ENCODE peak calls at places on chromosomes 1 and 21, in five cellular contexts. Y, G, K, N and X are unnamed samples.

GRCh38 chr1:204619721-204620120 is 65.8 kb downstream of the LRRN2 start:
- DNase-seq in K (no peak), N (no peak), Y (no peak), G (no peak), X (no peak)

GRCh38 chr1:150808134-150808533 is at the start of gene CTSK:
- DNase-seq in G (no peak), K (no peak), N (peak; percentile 22), Y (no peak), X (no peak)

GRCh38 chr1:153985984-153986761 is at the start of gene RAB13:
- DNase-seq in K (peak; percentile 38), N (peak; percentile 85), G (no peak), Y (peak; percentile 67), X (peak; percentile 57)

GRCh38 chr1:30380625-30380984 is 342.8 kb downstream of the MATN1 start:
- DNase-seq in N (no peak), Y (no peak), G (no peak), K (no peak), X (no peak)

GRCh38 chr1:16143566-16144324 is 12.1 kb downstream of the EPHA2 start:
- DNase-seq in N (peak; percentile 62), Y (no peak), K (no peak), G (no peak), X (no peak)

GRCh38 chr1:89990976-89991831 is 3.7 kb upstream of the ZNF326 start:
- DNase-seq in N (no peak), Y (no peak), K (no peak), G (no peak), X (no peak)

GRCh38 chr1:6162773-6163172 is 17.3 kb downstream of the CHD5 start:
- DNase-seq in G (no peak), K (no peak), N (no peak), Y (no peak), X (no peak)

GRCh38 chr1:206954616-206955342 is 8.5 kb upstream of the PIGR start:
- DNase-seq in K (no peak), Y (no peak), N (no peak), G (no peak), X (no peak)

GRCh38 chr1:39995973-39996393 is 41.0 kb downstream of the MFSD2A start:
- DNase-seq in K (peak; percentile 14), N (no peak), Y (no peak), G (no peak), X (peak; percentile 71)

GRCh38 chr21:29056005-29056404 is 17.4 kb downstream of the CCT8 start:
- DNase-seq in Y (no peak), G (no peak), K (no peak), N (no peak), X (no peak)